ENCODE peak calls at places on chromosomes 13 and 19, in nine cellular contexts. M is cardiac muscle cell, S is hepatocyte, R is mesendoderm, I is SK-N-SH, Y is body of pancreas, Q is heart left ventricle, G is tibial artery, T is PC-9. V is an unnamed sample.

GRCh38 chr19:12639901-12640613 is 26.5 kb downstream of the MAN2B1 start:
- DNase-seq in R (peak; percentile 91), G (peak; percentile 80), M (peak; percentile 83), Y (peak; percentile 86), T (peak; percentile 68), S (peak; percentile 87), I (peak; percentile 92), Q (peak; percentile 79), V (peak; percentile 87)

GRCh38 chr13:100291626-100292025 is 202.7 kb downstream of the PCCA start:
- DNase-seq in G (no peak), T (no peak), Q (no peak), I (no peak), Y (no peak), S (no peak), M (no peak), R (no peak), V (no peak)

GRCh38 chr13:63288576-63288975 is 1872.9 kb upstream of the PCDH20 start:
- DNase-seq in M (no peak), Q (no peak), R (no peak), S (no peak), I (no peak), T (no peak), G (no peak), Y (no peak), V (no peak)

GRCh38 chr13:89568746-89569145 is 1778.7 kb upstream of the MIR17HG start:
- DNase-seq in I (no peak), R (peak; percentile 36), Q (no peak), M (no peak), G (no peak), S (no peak), T (no peak), Y (no peak), V (no peak)

GRCh38 chr13:111474136-111475002 is 153.9 kb downstream of the TEX29 start:
- DNase-seq in Q (no peak), M (peak; percentile 56), R (peak; percentile 65), G (no peak), I (peak; percentile 75), S (peak; percentile 66), T (peak; percentile 7), Y (no peak), V (peak; percentile 70)

GRCh38 chr19:48842744-48843162 is 6.5 kb upstream of the HSD17B14 start:
- DNase-seq in M (peak; percentile 69), Y (peak; percentile 50), T (peak; percentile 36), G (peak; percentile 44), S (peak; percentile 76), Q (peak; percentile 37), I (peak; percentile 80), R (peak; percentile 75), V (peak; percentile 70)

GRCh38 chr19:28303502-28303901 is 909.4 kb downstream of the UQCRFS1 start:
- DNase-seq in Q (no peak), S (no peak), T (no peak), I (no peak), Y (no peak), G (no peak), R (peak; percentile 57), M (no peak), V (no peak)

GRCh38 chr13:72384186-72384823 is 343.1 kb downstream of the MZT1 start:
- DNase-seq in Q (no peak), Y (no peak), S (no peak), T (no peak), R (peak; percentile 49), G (no peak), M (peak; percentile 18), I (no peak), V (no peak)

GRCh38 chr13:39451301-39451700 is 151.7 kb downstream of the LHFPL6 start:
- DNase-seq in T (no peak), I (no peak), R (no peak), Q (no peak), G (no peak), S (peak; percentile 12), Y (no peak), M (peak; percentile 71), V (peak; percentile 70)

GRCh38 chr13:85729296-85729695 is 69.9 kb downstream of the SLITRK6 start:
- DNase-seq in Y (no peak), S (no peak), Q (no peak), G (no peak), I (no peak), R (no peak), M (peak; percentile 57), T (no peak), V (no peak)

GRCh38 chr19:15331419-15332310 is 674 bp downstream of the BRD4 start:
- DNase-seq in M (peak; percentile 63), I (peak; percentile 88), S (peak; percentile 84), G (peak; percentile 35), Q (peak; percentile 69), Y (peak; percentile 58), T (peak; percentile 48), R (peak; percentile 47), V (peak; percentile 60)

GRCh38 chr13:33289966-33290365 is 4.4 kb upstream of the STARD13 start:
- DNase-seq in I (no peak), Q (no peak), G (no peak), S (no peak), M (no peak), T (no peak), Y (no peak), R (no peak), V (no peak)

GRCh38 chr13:111344471-111345191 is 24.2 kb downstream of the TEX29 start:
- DNase-seq in M (peak; percentile 24), Y (no peak), Q (no peak), T (peak; percentile 47), R (peak; percentile 94), S (peak; percentile 66), I (no peak), G (no peak), V (peak; percentile 18)

GRCh38 chr19:18514800-18515682 is 6.8 kb downstream of the ELL start:
- DNase-seq in T (peak; percentile 80), I (no peak), M (peak; percentile 87), R (peak; percentile 81), G (peak; percentile 45), Q (peak; percentile 65), Y (peak; percentile 58), S (peak; percentile 92), V (no peak)

GRCh38 chr13:47114030-47114429 is 217.2 kb upstream of the HTR2A start:
- DNase-seq in T (no peak), M (peak; percentile 33), Y (no peak), I (no peak), G (no peak), R (no peak), Q (no peak), S (no peak), V (no peak)

GRCh38 chr19:47699360-47699917 is 13.8 kb upstream of the EHD2 start:
- DNase-seq in I (peak; percentile 95), Q (no peak), T (peak; percentile 53), G (no peak), R (peak; percentile 72), S (peak; percentile 69), Y (peak; percentile 61), M (peak; percentile 47), V (peak; percentile 42)

DNA sequence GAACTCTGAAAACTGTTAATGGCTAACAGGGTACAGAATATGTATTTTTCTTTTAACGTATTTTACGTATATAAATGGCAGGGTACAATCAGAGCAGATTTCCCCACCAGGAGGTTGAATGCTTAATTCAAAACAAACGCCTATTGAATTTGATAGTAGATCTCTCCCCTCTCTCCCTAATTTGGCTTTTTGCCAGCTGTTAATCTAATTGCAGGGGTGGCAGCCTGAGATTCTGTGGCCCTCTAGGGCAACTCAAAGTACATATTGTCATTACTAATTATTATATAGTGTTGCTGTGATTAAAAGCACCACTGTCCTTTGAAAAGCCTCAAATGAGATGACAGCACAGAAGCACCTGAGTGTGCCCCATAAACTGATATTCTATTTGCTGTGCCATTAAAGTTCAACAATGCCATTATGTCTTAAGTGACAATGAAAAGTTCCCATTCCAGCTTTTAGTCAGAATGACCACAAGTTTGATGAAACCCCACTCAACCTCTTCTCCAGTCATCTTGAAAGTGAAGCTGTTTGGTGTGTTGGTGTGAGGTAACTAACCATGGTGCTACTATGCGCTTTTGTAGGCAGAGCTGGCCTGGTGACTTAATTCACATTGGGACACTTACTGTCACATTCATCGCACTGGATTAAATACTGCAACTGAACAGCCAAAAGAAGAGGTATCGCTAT is 351.4 kb downstream of the KCNRG start:
- DNase-seq in G (no peak), T (no peak), R (no peak), Q (no peak), S (no peak), Y (no peak), I (peak; percentile 32), M (no peak), V (no peak)
- H3K27ac ChIP-seq in G (no peak overlapping the region), T (peak overlapping the region; percentile 95), R (no peak overlapping the region), Q (no peak overlapping the region), S (peak overlapping the region; percentile 26), Y (peak overlapping the region; percentile 76), I (no peak overlapping the region), M (no peak overlapping the region), V (no peak overlapping the region)

GRCh38 chr13:97263160-97263559 is 41.0 kb downstream of the MBNL2 start:
- DNase-seq in T (no peak), S (no peak), Q (no peak), Y (no peak), M (no peak), R (no peak), G (no peak), I (no peak), V (no peak)
- H3K27ac ChIP-seq in T (no peak overlapping the region), S (no peak overlapping the region), Q (no peak overlapping the region), Y (no peak overlapping the region), M (no peak overlapping the region), R (no peak overlapping the region), G (no peak overlapping the region), I (no peak overlapping the region), V (no peak overlapping the region)

DNA sequence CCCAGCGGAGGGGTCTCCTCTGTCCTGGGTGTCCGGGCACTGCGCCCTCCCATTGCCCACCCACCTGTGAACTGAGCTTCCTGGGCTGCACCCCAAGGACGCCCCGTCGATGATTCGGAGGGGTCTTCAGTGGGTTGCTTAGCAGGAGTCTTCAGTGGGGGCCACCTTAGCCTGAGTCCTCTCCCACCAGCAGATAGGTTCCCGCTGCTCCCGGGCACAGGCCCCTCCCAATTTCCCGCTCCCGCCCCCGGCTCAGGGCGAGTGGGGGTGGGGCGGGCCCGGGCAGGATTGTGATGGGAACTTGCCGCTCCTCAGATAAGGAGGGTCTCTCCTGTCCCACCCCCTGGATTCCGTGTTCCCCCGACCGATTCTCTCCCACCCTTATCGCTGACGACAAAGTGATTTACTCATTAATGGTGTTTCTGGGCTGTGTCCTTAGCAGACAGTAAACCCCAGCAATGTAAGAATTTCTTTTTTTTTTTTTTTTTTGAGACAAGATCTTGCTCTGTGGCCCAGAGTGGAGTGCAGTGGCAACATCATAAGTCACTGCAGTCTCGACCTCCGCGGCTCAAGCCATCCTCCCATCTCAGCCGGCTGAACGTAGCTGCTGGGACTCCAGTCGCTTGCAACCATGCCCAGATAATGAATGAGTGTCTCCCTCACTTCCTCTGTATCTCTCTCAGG is 655 bp upstream of the S1PR5 start:
- DNase-seq in R (peak; percentile 71), I (peak; percentile 69), Y (no peak), G (no peak), T (peak; percentile 65), S (peak; percentile 19), M (peak; percentile 27), Q (peak; percentile 52), V (peak; percentile 45)
- H3K27ac ChIP-seq in R (no peak overlapping the region), I (no peak overlapping the region), Y (peak overlapping the region; percentile 5), G (no peak overlapping the region), T (no peak overlapping the region), S (no peak overlapping the region), M (no peak overlapping the region), Q (no peak overlapping the region), V (no peak overlapping the region)

DNA sequence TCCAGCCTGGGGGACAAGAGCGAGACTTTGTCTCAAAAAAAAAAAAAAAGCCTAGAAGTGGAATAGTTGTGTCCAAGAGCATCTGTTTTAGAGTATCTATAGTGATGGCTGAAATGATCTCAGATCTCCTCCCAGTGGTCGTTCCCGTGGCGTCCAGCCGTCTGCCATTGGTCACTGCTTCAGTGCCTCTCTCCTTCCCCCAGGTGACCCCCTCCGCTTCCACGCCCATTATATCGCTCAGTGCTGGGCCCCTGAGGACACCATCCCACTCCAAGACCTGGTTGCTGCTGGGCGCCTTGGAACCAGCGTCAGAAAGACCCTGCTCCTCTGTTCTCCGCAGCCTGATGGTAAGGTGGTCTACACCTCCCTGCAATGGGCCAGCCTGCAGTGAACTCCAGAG is 1.9 kb downstream of the TSEN34 start:
- DNase-seq in R (no peak), M (no peak), G (no peak), Q (no peak), Y (no peak), S (no peak), I (no peak), T (no peak), V (no peak)
- H3K27ac ChIP-seq in R (no peak overlapping the region), M (peak overlapping the region; percentile 98), G (no peak overlapping the region), Q (no peak overlapping the region), Y (no peak overlapping the region), S (no peak overlapping the region), I (no peak overlapping the region), T (no peak overlapping the region), V (no peak overlapping the region)